ENCODE peak calls at places on chromosomes 12 and 14, in ten cellular contexts. Z is GM20000, K is GM23338, G is occipital lobe, X is H54, L is HTR-8/SVneo, M is A549, F is NCI-H69, B is ascending aorta, C is pancreas. Q is an unnamed sample.

GRCh38 chr14:93464271-93464670 is 33.5 kb downstream of the UNC79 start:
- DNase-seq in Z (no peak), K (no peak), G (no peak), X (no peak), L (no peak), M (no peak), F (no peak), B (no peak), C (no peak), Q (no peak)

GRCh38 chr12:50231346-50231745 is 52.0 kb downstream of the LIMA1 start:
- DNase-seq in Z (no peak), K (no peak), G (no peak), X (no peak), L (no peak), M (no peak), F (no peak), B (no peak), C (no peak), Q (no peak)

GRCh38 chr12:15726029-15726756 is 63.0 kb downstream of the EPS8 start:
- DNase-seq in Z (no peak), K (no peak), G (no peak), X (no peak), L (no peak), M (no peak), F (peak), B (no peak), C (no peak), Q (no peak)

GRCh38 chr14:24837280-24838046 is 203.5 kb upstream of the GZMB start:
- DNase-seq in Z (no peak), K (no peak), G (no peak), X (peak), L (peak), M (no peak), F (no peak), B (no peak), C (no peak), Q (peak)

GRCh38 chr12:103326190-103326589 is 169.6 kb downstream of the C12orf42 start:
- DNase-seq in Z (peak), K (peak), G (no peak), X (peak), L (no peak), M (peak), F (peak), B (no peak), C (no peak), Q (no peak)

GRCh38 chr14:75591987-75592575 is 13.7 kb downstream of the FLVCR2 start:
- DNase-seq in Z (no peak), K (no peak), G (no peak), X (no peak), L (no peak), M (no peak), F (no peak), B (no peak), C (no peak), Q (no peak)

GRCh38 chr14:104285483-104285790 is 147.1 kb downstream of the KIF26A start:
- DNase-seq in Z (no peak), K (no peak), G (no peak), X (no peak), L (no peak), M (no peak), F (no peak), B (no peak), C (no peak), Q (no peak)

GRCh38 chr14:75518625-75519024 is 3.6 kb upstream of the BATF start:
- DNase-seq in Z (peak), K (peak), G (no peak), X (no peak), L (no peak), M (peak), F (peak), B (no peak), C (no peak), Q (no peak)

GRCh38 chr14:99523661-99524050 is 42.4 kb downstream of the CCNK start:
- DNase-seq in Z (no peak), K (no peak), G (no peak), X (no peak), L (no peak), M (no peak), F (no peak), B (no peak), C (no peak), Q (no peak)

GRCh38 chr14:58574623-58575022 is 63.1 kb upstream of the DACT1 start:
- DNase-seq in Z (no peak), K (peak), G (no peak), X (no peak), L (no peak), M (peak), F (peak), B (no peak), C (no peak), Q (no peak)

GRCh38 chr12:28939427-28939826 is 209.7 kb upstream of the FAR2 start:
- DNase-seq in Z (no peak), K (no peak), G (no peak), X (no peak), L (no peak), M (no peak), F (no peak), B (no peak), C (no peak), Q (no peak)

GRCh38 chr14:96091941-96092411 is 52.8 kb downstream of the C14orf132 start:
- DNase-seq in Z (no peak), K (no peak), G (no peak), X (no peak), L (no peak), M (no peak), F (no peak), B (no peak), C (no peak), Q (no peak)

GRCh38 chr14:91892918-91893527 is 25.7 kb upstream of the TC2N start:
- DNase-seq in Z (peak), K (peak), G (no peak), X (no peak), L (peak), M (no peak), F (peak), B (no peak), C (no peak), Q (no peak)

GRCh38 chr14:91114079-91115065 is 499 bp downstream of the DGLUCY start:
- DNase-seq in Z (peak), K (peak), G (peak), X (peak), L (peak), M (no peak), F (peak), B (peak), C (peak), Q (peak)

GRCh38 chr12:108573310-108573709 is 10.9 kb downstream of the ISCU start:
- DNase-seq in Z (no peak), K (no peak), G (no peak), X (no peak), L (no peak), M (no peak), F (no peak), B (no peak), C (no peak), Q (no peak)